ENCODE peak calls at places on chromosomes 6 and 20, in four cellular contexts. S is kidney epithelial cell; V is activated naive CD4-positive, alpha-beta T cell; B is left cardiac atrium. H is an unnamed sample.

GRCh38 chr6:679282-679681 is 13.7 kb downstream of the EXOC2 start:
- DNase-seq in S (no peak), V (no peak), B (no peak), H (no peak)

GRCh38 chr20:29298759-29299613 is 1958.5 kb upstream of the DEFB115 start:
- DNase-seq in S (no peak), V (no peak), B (no peak), H (no peak)

GRCh38 chr6:135540207-135540877 is 42.8 kb upstream of the AHI1 start:
- DNase-seq in S (no peak), V (no peak), B (no peak), H (no peak)

GRCh38 chr20:64188682-64189529 is 24.7 kb downstream of the MYT1 start:
- DNase-seq in S (peak), V (no peak), B (no peak), H (no peak)

GRCh38 chr6:170116643-170117042 is 174.2 kb downstream of the DLL1 start:
- DNase-seq in S (no peak), V (no peak), B (no peak), H (no peak)

GRCh38 chr6:124470803-124471202 is 491.4 kb upstream of the RNF217 start:
- DNase-seq in S (no peak), V (no peak), B (no peak), H (no peak)

GRCh38 chr20:24148372-24148771 is 159.8 kb upstream of the GGTLC1 start:
- DNase-seq in S (no peak), V (no peak), B (no peak), H (no peak)

GRCh38 chr6:150928882-150929281 is 63.4 kb downstream of the MTHFD1L start:
- DNase-seq in S (no peak), V (no peak), B (no peak), H (no peak)

GRCh38 chr6:37910998-37911397 is 91.5 kb downstream of the ZFAND3 start:
- DNase-seq in S (no peak), V (no peak), B (no peak), H (no peak)